ENCODE peak calls at places on chromosome 1, in ten cellular contexts. A is GM19239; U is NCI-H524; K is GM12892; I is spleen; M is body of pancreas; J is upper lobe of left lung; S is H1; F is effector memory CD8-positive, alpha-beta T cell; G is K562. X is an unnamed sample.

GRCh38 chr1:239987103-239987745 is 104.5 kb upstream of the FMN2 start:
- DNase-seq in A (no peak), U (peak; percentile 45), K (no peak), I (no peak), M (peak; percentile 63), J (no peak), S (no peak), F (no peak), G (peak; percentile 45), X (no peak)

GRCh38 chr1:29122987-29123870 is 474 bp downstream of the TMEM200B start:
- DNase-seq in A (no peak), U (peak; percentile 19), K (no peak), I (no peak), M (no peak), J (no peak), S (peak; percentile 75), F (peak; percentile 17), G (no peak), X (peak; percentile 55)

GRCh38 chr1:6996371-6996770 is 211.1 kb downstream of the CAMTA1 start:
- DNase-seq in A (no peak), U (no peak), K (no peak), I (no peak), M (no peak), J (no peak), S (no peak), F (no peak), G (no peak), X (no peak)

GRCh38 chr1:15788624-15789301 is 18.7 kb downstream of the UQCRHL start:
- DNase-seq in A (no peak), U (no peak), K (no peak), I (no peak), M (no peak), J (peak; percentile 38), S (no peak), F (no peak), G (no peak), X (no peak)

GRCh38 chr1:179229214-179230140 is at the start of gene ABL2:
- DNase-seq in A (peak; percentile 51), U (peak; percentile 43), K (peak; percentile 69), I (peak; percentile 88), M (peak; percentile 47), J (peak; percentile 58), S (peak; percentile 79), F (peak; percentile 38), G (peak; percentile 92), X (peak; percentile 64)

GRCh38 chr1:50420689-50421365 is 2.4 kb downstream of the DMRTA2 start:
- DNase-seq in A (no peak), U (peak; percentile 45), K (no peak), I (no peak), M (no peak), J (no peak), S (peak; percentile 81), F (no peak), G (no peak), X (no peak)

GRCh38 chr1:247322849-247323586 is 8.6 kb downstream of the ZNF496 start:
- DNase-seq in A (no peak), U (no peak), K (no peak), I (no peak), M (no peak), J (no peak), S (no peak), F (no peak), G (no peak), X (no peak)

GRCh38 chr1:6599141-6599975 is 3.3 kb downstream of the KLHL21 start:
- DNase-seq in A (no peak), U (no peak), K (no peak), I (peak; percentile 87), M (no peak), J (peak; percentile 69), S (no peak), F (peak; percentile 42), G (no peak), X (no peak)

GRCh38 chr1:168081373-168082007 is 55.2 kb downstream of the GPR161 start:
- DNase-seq in A (no peak), U (peak; percentile 64), K (no peak), I (no peak), M (no peak), J (peak; percentile 53), S (no peak), F (no peak), G (no peak), X (no peak)

X was measured in HuH-7.